ENCODE peak calls at places on chromosomes 7 and 10, in nine cellular contexts. X is IMR-90; V is endothelial cell of umbilical vein; O is heart left ventricle; T is mesenchymal stem cell; C is stomach; Z is CD4-positive, alpha-beta T cell; M is fibroblast of lung; L is A549. S is an unnamed sample. For H3K9me3, the result is how much of the 10 kb centered on the place peaks cover.

GRCh38 chr7:112668561-112668960 is 121.6 kb downstream of the TMEM168 start:
- DNase-seq in X (no peak), V (no peak), O (no peak), T (no peak), C (no peak), Z (no peak), M (no peak), L (no peak), S (no peak)

GRCh38 chr7:26965724-26966123 is 101.3 kb upstream of the SKAP2 start:
- DNase-seq in X (no peak), V (no peak), O (no peak), T (no peak), C (no peak), Z (no peak), M (no peak), L (no peak), S (no peak)

GRCh38 chr10:11087372-11087771 is 69.7 kb downstream of the CELF2 start:
- DNase-seq in X (no peak), V (no peak), O (no peak), T (no peak), C (no peak), Z (no peak), M (no peak), L (no peak), S (no peak)

GRCh38 chr10:11443468-11444147 is 167.8 kb downstream of the USP6NL start:
- DNase-seq in X (no peak), V (no peak), O (no peak), T (no peak), C (no peak), Z (no peak), M (no peak), L (no peak), S (no peak)

GRCh38 chr7:155584763-155585531 is 38.6 kb upstream of the CNPY1 start:
- DNase-seq in X (no peak), V (no peak), O (no peak), T (no peak), C (peak), Z (no peak), M (peak), L (no peak), S (no peak)

GRCh38 chr7:88357295-88357694 is 50.6 kb upstream of the STEAP4 start:
- DNase-seq in X (no peak), V (no peak), O (peak), T (no peak), C (peak), Z (no peak), M (peak), L (no peak), S (no peak)

GRCh38 chr7:151875862-151876111 is 1.1 kb downstream of the PRKAG2 start:
- DNase-seq in X (no peak), V (no peak), O (peak), T (peak), C (no peak), Z (no peak), M (peak), L (peak), S (no peak)

GRCh38 chr10:71461917-71462641 is 65.4 kb downstream of the CDH23 start:
- DNase-seq in X (no peak), V (no peak), O (no peak), T (no peak), C (no peak), Z (no peak), M (no peak), L (no peak), S (no peak)

GRCh38 chr7:126424985-126425384 is 827.8 kb downstream of the GRM8 start:
- DNase-seq in X (no peak), V (no peak), O (no peak), T (no peak), C (no peak), Z (no peak), M (no peak), L (no peak), S (no peak)

GRCh38 chr7:69808401-69808800 is 210.1 kb downstream of the AUTS2 start:
- DNase-seq in X (no peak), V (no peak), O (no peak), T (no peak), C (no peak), Z (no peak), M (no peak), L (no peak), S (no peak)

GRCh38 chr7:50662996-50663395 is 97.8 kb upstream of the DDC start:
- DNase-seq in X (no peak), V (no peak), O (no peak), T (no peak), C (no peak), Z (no peak), M (no peak), L (no peak), S (no peak)

GRCh38 chr10:63388421-63389031 is 77.3 kb downstream of the JMJD1C start:
- DNase-seq in X (peak), V (no peak), O (no peak), T (peak), C (no peak), Z (no peak), M (no peak), L (no peak), S (no peak)

GRCh38 chr10:74150151-74151056 is at the start of gene AP3M1:
- DNase-seq in X (no peak), V (peak), O (peak), T (no peak), C (peak), Z (peak), M (no peak), L (peak), S (peak)

GRCh38 chr10:21402606-21403083 is 122.8 kb downstream of the SKIDA1 start:
- DNase-seq in X (peak), V (no peak), O (no peak), T (peak), C (no peak), Z (no peak), M (peak), L (no peak), S (no peak)

GRCh38 chr7:155746188-155746587 is 66.1 kb downstream of the SHH start:
- DNase-seq in X (no peak), V (no peak), O (no peak), T (no peak), C (no peak), Z (no peak), M (no peak), L (no peak), S (no peak)

GRCh38 chr10:113735913-113736312 is 15.6 kb upstream of the PLEKHS1 start:
- DNase-seq in X (no peak), V (no peak), O (no peak), T (peak), C (no peak), Z (no peak), M (peak), L (peak), S (no peak)

GRCh38 chr7:593324-594115 is 73.9 kb upstream of the PDGFA start:
- DNase-seq in X (no peak), V (no peak), O (peak), T (no peak), C (no peak), Z (no peak), M (no peak), L (no peak), S (peak)

GRCh38 chr7:78350926-78351325 is 552.4 kb downstream of the PHTF2 start:
- DNase-seq in X (no peak), V (no peak), O (no peak), T (no peak), C (no peak), Z (no peak), M (no peak), L (no peak), S (no peak)

GRCh38 chr10:131174651-131175540 is 136.6 kb downstream of the TCERG1L start:
- DNase-seq in X (no peak), V (no peak), O (no peak), T (no peak), C (peak), Z (no peak), M (no peak), L (no peak), S (no peak)

GRCh38 chr10:131177431-131178327 is 133.8 kb downstream of the TCERG1L start:
- DNase-seq in X (no peak), V (no peak), O (no peak), T (no peak), C (peak), Z (no peak), M (no peak), L (no peak), S (no peak)

GRCh38 chr10:131174211-131174565 is 137.3 kb downstream of the TCERG1L start:
- DNase-seq in X (no peak), V (no peak), O (no peak), T (no peak), C (no peak), Z (no peak), M (no peak), L (no peak), S (no peak)

GRCh38 chr10:131176907-131177306 is 134.6 kb downstream of the TCERG1L start:
- DNase-seq in X (no peak), V (no peak), O (no peak), T (no peak), C (no peak), Z (no peak), M (no peak), L (no peak), S (no peak)

GRCh38 chr10:131175891-131176290 is 135.6 kb downstream of the TCERG1L start:
- DNase-seq in X (no peak), V (no peak), O (no peak), T (no peak), C (no peak), Z (no peak), M (no peak), L (no peak), S (no peak)
- H3K9me3 ChIP-seq in X (half or more), V (under half), O (under half), T (under half), C (under half), Z (under half), M (under half), L (under half), S (under half)

GRCh38 chr10:100670828-100671479 is 74.4 kb upstream of the PAX2 start:
- DNase-seq in X (no peak), V (no peak), O (no peak), T (no peak), C (peak), Z (peak), M (no peak), L (peak), S (peak)

GRCh38 chr10:100670368-100670767 is 75.0 kb upstream of the PAX2 start:
- DNase-seq in X (no peak), V (no peak), O (no peak), T (no peak), C (no peak), Z (no peak), M (no peak), L (no peak), S (no peak)

GRCh38 chr10:100664509-100664908 is 80.9 kb upstream of the PAX2 start:
- DNase-seq in X (no peak), V (no peak), O (no peak), T (no peak), C (no peak), Z (no peak), M (no peak), L (no peak), S (no peak)

GRCh38 chr10:100669616-100670015 is 75.8 kb upstream of the PAX2 start:
- DNase-seq in X (no peak), V (no peak), O (no peak), T (no peak), C (no peak), Z (no peak), M (no peak), L (no peak), S (no peak)

GRCh38 chr10:100668001-100668400 is 77.4 kb upstream of the PAX2 start:
- DNase-seq in X (no peak), V (no peak), O (no peak), T (no peak), C (no peak), Z (no peak), M (no peak), L (no peak), S (no peak)
- H3K9me3 ChIP-seq in X (under half), V (under half), O (under half), T (under half), C (under half), Z (under half), M (under half), L (under half), S (under half)

GRCh38 chr10:43013065-43013464 is 63.8 kb upstream of the RET start:
- DNase-seq in X (no peak), V (no peak), O (no peak), T (no peak), C (no peak), Z (no peak), M (no peak), L (no peak), S (no peak)
- H3K9me3 ChIP-seq in X (under half), V (under half), O (under half), T (under half), C (under half), Z (under half), M (under half), L (under half), S (under half)

DNA sequence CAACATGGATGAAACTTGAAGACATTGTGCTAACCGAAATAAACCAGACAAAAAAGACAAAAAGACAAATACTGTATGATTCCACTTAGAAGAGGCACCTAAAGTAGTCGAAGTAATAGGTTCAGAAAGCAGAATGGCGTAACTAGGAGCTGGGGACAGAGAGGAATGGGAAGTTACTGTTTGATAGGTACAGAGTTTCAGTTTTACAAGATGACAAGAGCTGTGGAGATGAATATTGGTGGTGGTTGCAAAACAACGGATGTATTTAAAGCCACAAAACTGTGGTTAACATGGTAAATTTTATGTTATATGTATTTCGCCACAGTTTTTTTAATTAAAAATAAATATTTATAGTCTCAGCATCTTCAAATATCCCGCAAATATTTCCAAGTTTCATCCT is 64.1 kb upstream of the DIP2C start:
- DNase-seq in X (no peak), V (no peak), O (no peak), T (no peak), C (no peak), Z (no peak), M (no peak), L (no peak), S (no peak)
- H3K9me3 ChIP-seq in X (under half), V (under half), O (under half), T (under half), C (under half), Z (under half), M (under half), L (under half), S (under half)

GRCh38 chr7:57415730-57416129 is 34.2 kb upstream of the ZNF716 start:
- DNase-seq in X (no peak), V (no peak), O (no peak), T (no peak), C (no peak), Z (no peak), M (no peak), L (no peak), S (no peak)
- H3K9me3 ChIP-seq in X (half or more), V (under half), O (under half), T (under half), C (under half), Z (under half), M (under half), L (under half), S (under half)

GRCh38 chr7:157623556-157623955 is 286.8 kb downstream of the DNAJB6 start:
- DNase-seq in X (no peak), V (no peak), O (no peak), T (no peak), C (no peak), Z (no peak), M (no peak), L (no peak), S (no peak)
- H3K9me3 ChIP-seq in X (under half), V (under half), O (under half), T (under half), C (under half), Z (under half), M (under half), L (under half), S (under half)

DNA sequence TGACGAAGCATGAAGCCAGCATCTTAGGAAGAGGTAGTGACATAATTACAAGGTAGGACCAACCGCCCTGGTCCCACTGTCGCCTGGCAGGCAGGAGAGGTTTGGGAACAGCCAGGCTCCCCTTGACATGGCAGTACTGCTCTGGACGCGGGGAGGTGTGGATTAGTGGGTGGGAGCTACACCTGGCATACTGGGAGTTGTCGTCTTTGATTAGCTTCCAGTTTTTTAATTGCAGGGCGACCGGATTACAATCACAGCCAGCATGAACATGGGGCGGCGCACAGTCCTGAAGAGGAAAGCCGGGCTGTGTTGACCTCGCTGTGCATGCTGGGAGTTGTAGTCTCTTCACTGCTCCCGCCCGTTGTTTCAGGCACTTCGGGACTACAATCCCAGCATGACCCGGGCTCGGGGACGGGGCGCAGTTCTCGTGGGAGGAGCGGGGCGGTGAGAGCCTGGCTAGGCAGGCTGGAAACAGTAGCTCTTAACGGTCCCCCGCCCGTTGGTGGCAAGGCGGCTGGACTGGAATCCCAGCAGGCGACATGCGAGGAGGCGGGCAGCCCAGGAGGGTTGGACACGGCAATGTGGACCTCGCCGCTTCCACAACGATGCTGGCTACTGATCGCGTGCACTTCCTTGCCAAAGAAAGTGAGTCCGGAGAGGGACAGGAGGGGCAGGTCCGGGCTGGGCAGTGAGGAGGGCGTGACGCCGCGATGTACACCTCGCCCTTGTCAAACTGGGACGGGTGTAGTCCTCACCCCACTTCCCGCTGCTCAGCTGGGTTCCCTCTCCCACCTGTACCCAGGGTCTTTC is 98.0 kb upstream of the ZNF722 start:
- DNase-seq in X (no peak), V (no peak), O (peak), T (no peak), C (peak), Z (peak), M (no peak), L (no peak), S (peak)
- H3K9me3 ChIP-seq in X (under half), V (under half), O (under half), T (under half), C (under half), Z (under half), M (under half), L (under half), S (under half)

S was measured in T-helper 17 cell.